ENCODE peak calls at places on chromosomes 5 and 9, in four cellular contexts. One of them, this sample, is unnamed.

GRCh38 chr5:80069918-80070318 is 34.8 kb downstream of the THBS4 start:
- DNase-seq in stomach: no peak
- DNase-seq in HepG2: no peak
- DNase-seq in H1: no peak
- DNase-seq in this sample: no peak

GRCh38 chr9:114281421-114282103 is 41.3 kb upstream of the ORM1 start:
- DNase-seq in HepG2: no peak
- DNase-seq in stomach: no peak
- DNase-seq in H1: no peak
- DNase-seq in this sample: peak; percentile 54

GRCh38 chr9:109817846-109818472 is 38.0 kb downstream of the PALM2AKAP2 start:
- DNase-seq in H1: peak; percentile 41
- DNase-seq in stomach: peak; percentile 61
- DNase-seq in HepG2: peak; percentile 83
- DNase-seq in this sample: peak; percentile 86

GRCh38 chr5:141491323-141492167 is 2.7 kb downstream of the PCDHGC5 start:
- DNase-seq in H1: no peak
- DNase-seq in HepG2: no peak
- DNase-seq in stomach: no peak
- DNase-seq in this sample: no peak

GRCh38 chr9:94921072-94921471 is 194.6 kb downstream of the AOPEP start:
- DNase-seq in stomach: no peak
- DNase-seq in H1: no peak
- DNase-seq in HepG2: no peak
- DNase-seq in this sample: peak; percentile 62

GRCh38 chr9:7166074-7166473 is 408.3 kb downstream of the KDM4C start:
- DNase-seq in HepG2: no peak
- DNase-seq in H1: no peak
- DNase-seq in stomach: no peak
- DNase-seq in this sample: no peak

GRCh38 chr9:109769250-109769649 is 10.7 kb upstream of the PALM2AKAP2 start:
- DNase-seq in stomach: no peak
- DNase-seq in H1: no peak
- DNase-seq in HepG2: no peak
- DNase-seq in this sample: no peak

GRCh38 chr5:53779541-53779981 is 219.1 kb downstream of the NDUFS4 start:
- DNase-seq in stomach: no peak
- DNase-seq in HepG2: no peak
- DNase-seq in H1: no peak
- DNase-seq in this sample: no peak

GRCh38 chr5:177005619-177006264 is 837 bp downstream of the UIMC1 start:
- DNase-seq in stomach: peak; percentile 73
- DNase-seq in H1: no peak
- DNase-seq in HepG2: peak; percentile 54
- DNase-seq in this sample: peak; percentile 87

GRCh38 chr5:68332546-68332945 is 117.0 kb downstream of the PIK3R1 start:
- DNase-seq in H1: no peak
- DNase-seq in HepG2: no peak
- DNase-seq in stomach: no peak
- DNase-seq in this sample: no peak

GRCh38 chr9:115015018-115015635 is 84.7 kb upstream of the TNFSF8 start:
- DNase-seq in stomach: peak; percentile 40
- DNase-seq in H1: peak; percentile 43
- DNase-seq in HepG2: peak; percentile 7
- DNase-seq in this sample: no peak

GRCh38 chr9:128275198-128276007 is at the start of gene GOLGA2:
- DNase-seq in HepG2: peak; percentile 56
- DNase-seq in H1: no peak
- DNase-seq in stomach: no peak
- DNase-seq in this sample: peak; percentile 82

GRCh38 chr9:99162759-99163364 is 57.9 kb downstream of the TGFBR1 start:
- DNase-seq in H1: no peak
- DNase-seq in stomach: no peak
- DNase-seq in HepG2: peak; percentile 43
- DNase-seq in this sample: no peak

GRCh38 chr5:179238628-179238970 is 106.7 kb downstream of the ADAMTS2 start:
- DNase-seq in H1: no peak
- DNase-seq in HepG2: no peak
- DNase-seq in stomach: no peak
- DNase-seq in this sample: peak; percentile 42

GRCh38 chr9:89659473-89660256 is 54.9 kb downstream of the GADD45G start:
- DNase-seq in H1: no peak
- DNase-seq in stomach: no peak
- DNase-seq in HepG2: no peak
- DNase-seq in this sample: peak; percentile 36

GRCh38 chr5:173963107-173963506 is 25.9 kb upstream of the C5orf47 start:
- DNase-seq in H1: no peak
- DNase-seq in stomach: no peak
- DNase-seq in HepG2: no peak
- DNase-seq in this sample: no peak

GRCh38 chr9:82423700-82424099 is 435.1 kb downstream of the SPATA31D1 start:
- DNase-seq in stomach: peak; percentile 49
- DNase-seq in HepG2: no peak
- DNase-seq in H1: no peak
- DNase-seq in this sample: no peak

GRCh38 chr9:109857337-109857736 is 77.3 kb downstream of the PALM2AKAP2 start:
- DNase-seq in HepG2: no peak
- DNase-seq in stomach: no peak
- DNase-seq in H1: no peak
- DNase-seq in this sample: no peak

GRCh38 chr9:123445981-123446610 is 90.1 kb downstream of the CRB2 start:
- DNase-seq in H1: no peak
- DNase-seq in stomach: no peak
- DNase-seq in HepG2: no peak
- DNase-seq in this sample: no peak

GRCh38 chr5:64180661-64181343 is 15.2 kb downstream of the RNF180 start:
- DNase-seq in HepG2: no peak
- DNase-seq in H1: no peak
- DNase-seq in stomach: no peak
- DNase-seq in this sample: no peak

GRCh38 chr9:122033775-122034373 is 59.2 kb downstream of the TTLL11 start:
- DNase-seq in stomach: no peak
- DNase-seq in HepG2: no peak
- DNase-seq in H1: no peak
- DNase-seq in this sample: no peak

GRCh38 chr9:127714916-127715442 is 484 bp downstream of the PTRH1 start:
- DNase-seq in H1: no peak
- DNase-seq in HepG2: no peak
- DNase-seq in stomach: peak; percentile 55
- DNase-seq in this sample: no peak

GRCh38 chr5:145768863-145769262 is 66.3 kb downstream of the PRELID2 start:
- DNase-seq in stomach: no peak
- DNase-seq in HepG2: no peak
- DNase-seq in H1: no peak
- DNase-seq in this sample: no peak

GRCh38 chr5:16578474-16578883 is 38.3 kb downstream of the RETREG1 start:
- DNase-seq in HepG2: no peak
- DNase-seq in stomach: no peak
- DNase-seq in H1: no peak
- DNase-seq in this sample: no peak

GRCh38 chr5:12110629-12111028 is 206.4 kb upstream of the CTNND2 start:
- DNase-seq in H1: no peak
- DNase-seq in stomach: no peak
- DNase-seq in HepG2: no peak
- DNase-seq in this sample: no peak

GRCh38 chr5:12111263-12111662 is 207.0 kb upstream of the CTNND2 start:
- DNase-seq in H1: no peak
- DNase-seq in stomach: no peak
- DNase-seq in HepG2: no peak
- DNase-seq in this sample: no peak

GRCh38 chr5:12109075-12109688 is 204.9 kb upstream of the CTNND2 start:
- DNase-seq in stomach: no peak
- DNase-seq in HepG2: no peak
- DNase-seq in H1: no peak
- DNase-seq in this sample: no peak

GRCh38 chr5:12113062-12113461 is 208.8 kb upstream of the CTNND2 start:
- DNase-seq in stomach: no peak
- DNase-seq in HepG2: no peak
- DNase-seq in H1: no peak
- DNase-seq in this sample: no peak

DNA sequence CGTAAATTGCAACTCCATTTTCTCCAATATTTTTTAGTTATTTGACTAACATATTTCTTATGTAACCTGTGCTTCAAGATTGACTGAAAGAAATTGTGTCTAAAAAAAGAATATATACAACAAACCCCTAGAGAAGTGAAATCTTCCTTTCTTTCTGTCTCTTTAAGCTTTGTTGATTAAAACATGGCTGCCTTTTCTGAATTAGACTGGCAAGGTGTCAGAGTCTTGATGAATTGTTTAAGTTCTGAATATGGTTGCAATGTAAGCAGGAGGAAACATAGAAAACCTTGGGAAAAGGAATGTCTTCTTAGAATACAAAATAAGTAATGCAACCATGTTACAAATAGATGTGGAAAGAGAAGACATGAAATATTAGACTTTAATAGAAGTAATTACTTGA is 209.8 kb upstream of the CTNND2 start:
- DNase-seq in H1: no peak
- DNase-seq in HepG2: no peak
- DNase-seq in stomach: no peak
- DNase-seq in this sample: no peak
- TF ChIP-seq EP300 in H1: no peak
- TF ChIP-seq EP300 in HepG2: no peak
- TF ChIP-seq EP300 in stomach: no peak
- TF ChIP-seq EP300 in this sample: no peak

DNA sequence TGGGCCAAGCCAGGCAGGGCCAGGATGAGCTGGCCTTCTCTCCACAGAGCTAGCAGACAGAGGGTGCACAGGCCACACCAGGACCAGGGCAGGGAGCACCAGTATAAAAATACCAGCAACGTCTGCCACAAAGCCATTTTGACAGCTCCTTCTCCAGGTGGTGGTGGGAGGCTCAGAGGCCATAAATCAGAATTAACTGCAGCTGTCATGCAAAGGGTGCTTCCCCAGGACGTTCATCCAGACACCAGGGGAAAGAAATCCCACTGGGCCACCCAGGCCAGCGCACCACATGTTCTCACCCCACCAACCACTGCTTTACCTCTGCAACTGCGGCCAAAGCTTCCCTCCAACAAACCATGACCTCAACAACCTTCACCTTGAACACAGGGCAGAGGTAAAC is 403.7 kb upstream of the TRPC7 start:
- DNase-seq in H1: no peak
- DNase-seq in HepG2: no peak
- DNase-seq in stomach: no peak
- DNase-seq in this sample: no peak
- H3K27ac ChIP-seq in H1: no peak overlapping the region
- H3K27ac ChIP-seq in HepG2: no peak overlapping the region
- H3K27ac ChIP-seq in stomach: no peak overlapping the region
- H3K27ac ChIP-seq in this sample: no peak overlapping the region

DNA sequence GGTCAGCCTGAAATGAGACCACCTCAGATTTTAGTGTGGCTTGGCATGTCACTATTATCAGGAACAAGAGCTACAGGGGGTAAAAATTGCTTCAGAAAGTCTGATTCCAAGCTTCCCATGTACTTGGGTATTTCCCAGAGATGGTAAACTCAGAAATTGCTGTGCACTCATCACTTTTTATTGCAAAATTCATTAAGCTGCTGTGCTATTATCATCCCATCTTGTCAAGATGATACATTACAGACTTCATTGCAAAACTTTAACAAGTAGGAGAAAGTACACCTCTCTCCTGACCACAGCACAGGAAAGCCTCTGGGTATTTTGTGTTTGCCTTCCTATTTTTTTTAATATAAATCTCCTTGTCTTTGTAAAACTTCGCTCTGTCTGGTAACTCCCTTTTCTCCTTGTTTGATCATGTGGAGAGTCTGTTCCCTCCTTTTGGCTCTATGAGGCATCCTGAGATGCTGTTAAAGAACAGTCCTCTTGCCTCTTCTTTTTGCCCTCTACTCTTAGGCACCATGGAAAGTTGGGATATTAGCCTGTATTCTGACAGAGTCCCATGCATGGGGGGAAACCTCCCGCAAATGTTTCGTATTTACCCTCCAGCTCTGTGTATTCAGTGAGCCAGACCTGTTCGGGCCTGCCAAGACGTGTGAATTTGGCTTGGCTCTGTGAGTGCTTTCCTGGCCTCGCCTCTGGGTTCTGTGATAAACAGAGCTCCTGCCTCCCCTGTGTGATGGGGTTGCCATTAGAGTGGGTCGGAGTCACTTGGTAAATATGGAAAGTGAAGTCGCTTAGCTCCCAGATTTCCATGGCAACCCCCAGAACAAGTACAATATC is 260.7 kb downstream of the NR3C1 start:
- DNase-seq in stomach: peak; percentile 75
- DNase-seq in HepG2: no peak
- DNase-seq in H1: no peak
- DNase-seq in this sample: peak; percentile 81
- TF ChIP-seq POLR2AphosphoS5 in stomach: no peak
- TF ChIP-seq POLR2AphosphoS5 in HepG2: no peak
- TF ChIP-seq POLR2AphosphoS5 in H1: no peak
- TF ChIP-seq POLR2AphosphoS5 in this sample: peak; percentile 87

GRCh38 chr5:32259033-32259432 is 53.7 kb downstream of the MTMR12 start:
- DNase-seq in HepG2: no peak
- DNase-seq in H1: no peak
- DNase-seq in stomach: no peak
- DNase-seq in this sample: no peak

GRCh38 chr5:32251864-32252458 is 60.8 kb downstream of the MTMR12 start:
- DNase-seq in stomach: no peak
- DNase-seq in HepG2: no peak
- DNase-seq in H1: no peak
- DNase-seq in this sample: no peak

GRCh38 chr5:32249668-32250067 is 63.1 kb downstream of the MTMR12 start:
- DNase-seq in stomach: peak; percentile 86
- DNase-seq in H1: no peak
- DNase-seq in HepG2: peak; percentile 36
- DNase-seq in this sample: no peak

GRCh38 chr5:32258406-32258805 is 54.3 kb downstream of the MTMR12 start:
- DNase-seq in H1: no peak
- DNase-seq in HepG2: no peak
- DNase-seq in stomach: no peak
- DNase-seq in this sample: no peak

DNA sequence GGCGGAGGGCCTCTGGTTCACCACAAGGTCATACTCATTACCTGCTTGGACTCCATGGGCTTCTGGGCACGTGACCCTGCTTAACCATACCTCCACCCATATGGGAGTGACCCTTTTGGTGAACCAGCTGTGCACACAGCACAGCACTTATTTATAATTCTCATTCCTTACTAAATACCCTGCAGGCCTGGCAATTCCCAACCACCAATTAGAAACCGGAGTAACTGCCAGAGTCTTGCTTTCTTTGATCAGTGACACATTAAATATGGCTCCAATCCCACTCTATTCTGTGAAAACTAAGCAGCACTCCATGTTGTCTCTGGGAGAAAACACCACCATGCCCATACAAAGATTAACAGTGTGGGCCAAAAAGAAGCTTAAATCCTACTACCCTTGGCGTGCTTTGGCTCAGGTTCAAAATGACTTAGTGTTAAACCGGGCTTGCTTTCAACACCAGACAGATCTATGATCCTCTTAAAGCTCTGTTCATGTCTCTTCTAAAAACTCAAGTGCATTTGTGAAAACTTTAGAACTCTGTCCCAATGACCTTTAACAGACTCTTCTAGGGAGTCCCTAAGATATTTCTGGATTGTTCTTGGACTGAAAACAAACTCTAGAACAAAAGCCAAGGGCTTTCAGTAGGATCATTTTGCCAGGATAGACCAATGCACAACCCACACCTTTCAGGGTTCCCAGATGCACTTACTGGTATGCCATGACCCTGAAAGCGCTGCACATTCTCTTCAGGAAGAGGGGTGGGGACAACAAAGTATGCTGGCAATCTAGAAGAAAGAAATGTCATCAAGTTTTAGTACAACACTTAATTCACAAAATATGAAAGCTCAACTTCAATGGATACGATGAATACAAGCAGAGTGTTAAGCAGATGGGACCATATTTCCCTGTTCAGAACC is 57.5 kb downstream of the MTMR12 start:
- DNase-seq in HepG2: no peak
- DNase-seq in stomach: no peak
- DNase-seq in H1: no peak
- DNase-seq in this sample: no peak
- TF ChIP-seq EP300 in HepG2: no peak
- TF ChIP-seq EP300 in stomach: no peak
- TF ChIP-seq EP300 in H1: no peak
- TF ChIP-seq EP300 in this sample: no peak